ENCODE peak calls at places on chromosomes 6 and 20, in ten cellular contexts. H, Q, L, W, A, Z, M, R, C and I are unnamed samples.

GRCh38 chr6:160226118-160226541 is 32.5 kb downstream of the SLC22A2 start:
- DNase-seq in H (no peak), Q (no peak), L (no peak), W (no peak), A (no peak), Z (no peak), M (no peak), R (no peak), C (no peak), I (no peak)

GRCh38 chr6:159067334-159067733 is 22.5 kb upstream of the TAGAP start:
- DNase-seq in H (no peak), Q (no peak), L (no peak), W (no peak), A (no peak), Z (no peak), M (no peak), R (no peak), C (no peak), I (no peak)

GRCh38 chr6:144543006-144543871 is 258.1 kb downstream of the UTRN start:
- DNase-seq in H (no peak), Q (no peak), L (peak), W (peak), A (peak), Z (peak), M (no peak), R (no peak), C (no peak), I (peak)

GRCh38 chr6:33589723-33590530 is 9.9 kb upstream of the BAK1 start:
- DNase-seq in H (peak), Q (peak), L (peak), W (peak), A (peak), Z (peak), M (peak), R (no peak), C (peak), I (peak)

GRCh38 chr6:162960674-162961457 is 233.1 kb downstream of the PACRG start:
- DNase-seq in H (no peak), Q (no peak), L (no peak), W (no peak), A (no peak), Z (no peak), M (no peak), R (no peak), C (no peak), I (no peak)

GRCh38 chr6:70198825-70199224 is 104.1 kb downstream of the COL9A1 start:
- DNase-seq in H (no peak), Q (no peak), L (no peak), W (no peak), A (no peak), Z (no peak), M (no peak), R (no peak), C (no peak), I (no peak)

GRCh38 chr20:57808266-57808866 is 98.6 kb upstream of the PMEPA1 start:
- DNase-seq in H (no peak), Q (no peak), L (no peak), W (no peak), A (no peak), Z (no peak), M (no peak), R (no peak), C (no peak), I (no peak)

GRCh38 chr6:65289491-65289890 is 417.5 kb downstream of the EYS start:
- DNase-seq in H (no peak), Q (no peak), L (no peak), W (no peak), A (no peak), Z (no peak), M (no peak), R (no peak), C (no peak), I (no peak)